ENCODE peak calls at places on chromosomes 2 and 18, in ten cellular contexts. B is colonic mucosa, I is HFFc6, P is Calu3, V is spleen, T is OCI-LY7, A is fibroblast of pulmonary artery, X is cardiac muscle cell, G is heart right ventricle, W is progenitor cell of endocrine pancreas. N is an unnamed sample.

GRCh38 chr18:23585007-23585871 is 1.1 kb downstream of the NPC1 start:
- DNase-seq in B (peak), I (peak), P (no peak), V (no peak), T (peak), A (no peak), X (peak), G (no peak), W (no peak), N (no peak)

GRCh38 chr2:49335546-49335945 is 181.2 kb upstream of the FSHR start:
- DNase-seq in B (no peak), I (no peak), P (no peak), V (no peak), T (no peak), A (no peak), X (no peak), G (no peak), W (no peak), N (no peak)

GRCh38 chr2:142682528-142682927 is 194.9 kb upstream of the KYNU start:
- DNase-seq in B (no peak), I (no peak), P (no peak), V (no peak), T (no peak), A (peak), X (no peak), G (no peak), W (no peak), N (no peak)

GRCh38 chr2:17115042-17115441 is 403.2 kb downstream of the RAD51AP2 start:
- DNase-seq in B (no peak), I (no peak), P (no peak), V (no peak), T (no peak), A (no peak), X (no peak), G (no peak), W (no peak), N (no peak)

GRCh38 chr2:7011376-7012083 is 94.3 kb downstream of the RNF144A start:
- DNase-seq in B (no peak), I (peak), P (no peak), V (no peak), T (no peak), A (peak), X (no peak), G (no peak), W (no peak), N (no peak)

GRCh38 chr2:162103443-162104009 is 29.5 kb upstream of the DPP4 start:
- DNase-seq in B (no peak), I (no peak), P (no peak), V (no peak), T (no peak), A (peak), X (no peak), G (no peak), W (no peak), N (no peak)

GRCh38 chr2:32647180-32647651 is 19.4 kb downstream of the TTC27 start:
- DNase-seq in B (no peak), I (peak), P (no peak), V (no peak), T (no peak), A (peak), X (no peak), G (no peak), W (no peak), N (no peak)

GRCh38 chr2:109143214-109144187 is 14.5 kb downstream of the SH3RF3 start:
- DNase-seq in B (no peak), I (no peak), P (no peak), V (no peak), T (no peak), A (no peak), X (no peak), G (no peak), W (no peak), N (no peak)

GRCh38 chr2:134973241-134974146 is 54.9 kb downstream of the CCNT2 start:
- DNase-seq in B (no peak), I (no peak), P (no peak), V (no peak), T (no peak), A (no peak), X (no peak), G (no peak), W (no peak), N (no peak)

GRCh38 chr18:58535340-58536186 is 93.3 kb downstream of the ALPK2 start:
- DNase-seq in B (no peak), I (no peak), P (no peak), V (no peak), T (no peak), A (peak), X (no peak), G (no peak), W (no peak), N (no peak)

GRCh38 chr18:64785686-64786085 is 636.8 kb upstream of the LINC00305 start:
- DNase-seq in B (no peak), I (no peak), P (no peak), V (no peak), T (peak), A (no peak), X (no peak), G (no peak), W (no peak), N (no peak)

GRCh38 chr2:166665991-166666940 is 172.2 kb upstream of the SCN7A start:
- DNase-seq in B (no peak), I (peak), P (no peak), V (no peak), T (no peak), A (peak), X (no peak), G (no peak), W (no peak), N (no peak)

GRCh38 chr2:85794491-85795121 is 40.8 kb downstream of the ATOH8 start:
- DNase-seq in B (no peak), I (no peak), P (no peak), V (peak), T (no peak), A (no peak), X (peak), G (no peak), W (no peak), N (no peak)

GRCh38 chr18:59056706-59057492 is 82.8 kb upstream of the SEC11C start:
- DNase-seq in B (peak), I (peak), P (peak), V (peak), T (peak), A (peak), X (peak), G (peak), W (peak), N (peak)

GRCh38 chr2:196703660-196704209 is 64.2 kb downstream of the CCDC150 start:
- DNase-seq in B (no peak), I (peak), P (no peak), V (no peak), T (no peak), A (peak), X (no peak), G (no peak), W (no peak), N (no peak)

GRCh38 chr2:129469881-129470280 is 509.6 kb upstream of the RAB6C start:
- DNase-seq in B (no peak), I (no peak), P (no peak), V (no peak), T (no peak), A (no peak), X (no peak), G (no peak), W (no peak), N (no peak)

GRCh38 chr2:188765522-188765921 is 208.7 kb upstream of the COL3A1 start:
- DNase-seq in B (no peak), I (peak), P (peak), V (no peak), T (peak), A (peak), X (peak), G (no peak), W (no peak), N (no peak)
- TF ChIP-seq CTCF in B (no peak), I (peak), P (no peak), V (peak), T (peak), A (peak), X (peak), G (peak), W (peak), N (no peak)

GRCh38 chr18:22536558-22536957 is 118.8 kb upstream of the CTAGE1 start:
- DNase-seq in B (no peak), I (no peak), P (no peak), V (no peak), T (no peak), A (no peak), X (peak), G (no peak), W (no peak), N (no peak)
- TF ChIP-seq CTCF in B (no peak), I (no peak), P (no peak), V (no peak), T (no peak), A (no peak), X (no peak), G (no peak), W (no peak), N (no peak)

GRCh38 chr18:79490593-79491551 is 95.1 kb downstream of the NFATC1 start:
- DNase-seq in B (no peak), I (no peak), P (no peak), V (peak), T (no peak), A (no peak), X (no peak), G (no peak), W (no peak), N (no peak)
- TF ChIP-seq CTCF in B (no peak), I (no peak), P (no peak), V (no peak), T (no peak), A (no peak), X (no peak), G (no peak), W (no peak), N (no peak)

GRCh38 chr2:158034198-158034831 is 67.4 kb upstream of the UPP2 start:
- DNase-seq in B (peak), I (peak), P (peak), V (no peak), T (peak), A (peak), X (peak), G (no peak), W (peak), N (no peak)
- TF ChIP-seq CTCF in B (peak), I (peak), P (peak), V (peak), T (peak), A (peak), X (peak), G (peak), W (peak), N (no peak)

GRCh38 chr2:154193246-154193645 is 321.5 kb downstream of the GALNT13 start:
- DNase-seq in B (no peak), I (no peak), P (no peak), V (no peak), T (no peak), A (no peak), X (no peak), G (no peak), W (no peak), N (no peak)

GRCh38 chr2:154194917-154195643 is 323.4 kb downstream of the GALNT13 start:
- DNase-seq in B (no peak), I (no peak), P (no peak), V (no peak), T (no peak), A (no peak), X (no peak), G (no peak), W (no peak), N (no peak)

GRCh38 chr2:154189963-154190362 is 318.2 kb downstream of the GALNT13 start:
- DNase-seq in B (no peak), I (no peak), P (no peak), V (no peak), T (no peak), A (no peak), X (no peak), G (no peak), W (no peak), N (no peak)

DNA sequence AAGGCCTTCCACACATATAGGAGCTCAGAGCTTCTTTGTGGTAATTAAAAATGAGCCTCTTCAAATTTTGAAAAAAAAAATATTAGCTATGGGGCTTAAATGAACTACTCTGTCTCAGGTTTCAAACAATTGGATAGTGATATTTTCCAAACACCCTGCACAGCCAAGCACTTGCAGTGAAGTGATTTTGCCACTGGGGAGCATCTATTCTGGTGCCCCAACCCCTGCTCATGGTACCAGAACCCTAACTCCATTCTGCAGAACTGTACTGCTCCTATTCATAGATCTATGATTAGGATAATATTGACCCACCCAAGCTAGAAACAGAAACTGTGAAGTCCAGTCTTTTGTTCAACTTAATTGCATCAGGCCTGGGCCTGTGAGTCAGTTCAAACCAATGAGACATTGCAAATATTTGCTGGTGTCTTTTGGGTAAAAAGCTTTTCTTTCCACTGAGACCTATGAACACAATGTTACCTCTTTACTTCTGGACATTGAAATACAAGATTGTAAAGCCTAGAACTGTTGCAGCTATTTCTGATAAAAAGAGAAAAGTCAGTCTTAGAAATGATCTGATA is 324.0 kb downstream of the GALNT13 start:
- DNase-seq in B (no peak), I (no peak), P (no peak), V (no peak), T (no peak), A (no peak), X (no peak), G (no peak), W (no peak), N (no peak)
- TF ChIP-seq CTCF in B (no peak), I (no peak), P (no peak), V (no peak), T (no peak), A (no peak), X (no peak), G (no peak), W (peak), N (no peak)

GRCh38 chr18:45852631-45853030 is 27.2 kb downstream of the SIGLEC15 start:
- DNase-seq in B (no peak), I (no peak), P (no peak), V (no peak), T (no peak), A (no peak), X (no peak), G (no peak), W (no peak), N (no peak)

GRCh38 chr18:45847119-45847518 is 21.6 kb downstream of the SIGLEC15 start:
- DNase-seq in B (no peak), I (no peak), P (no peak), V (no peak), T (no peak), A (no peak), X (no peak), G (no peak), W (no peak), N (no peak)

GRCh38 chr18:45849529-45849928 is 24.1 kb downstream of the SIGLEC15 start:
- DNase-seq in B (no peak), I (no peak), P (no peak), V (no peak), T (no peak), A (no peak), X (no peak), G (no peak), W (no peak), N (no peak)

GRCh38 chr18:45851196-45851925 is 25.9 kb downstream of the SIGLEC15 start:
- DNase-seq in B (no peak), I (no peak), P (no peak), V (no peak), T (no peak), A (no peak), X (peak), G (no peak), W (no peak), N (no peak)

GRCh38 chr18:45850021-45850420 is 24.5 kb downstream of the SIGLEC15 start:
- DNase-seq in B (no peak), I (peak), P (peak), V (no peak), T (no peak), A (peak), X (no peak), G (no peak), W (no peak), N (no peak)
- TF ChIP-seq CTCF in B (no peak), I (peak), P (no peak), V (peak), T (peak), A (peak), X (peak), G (peak), W (peak), N (peak)

GRCh38 chr2:223725494-223725893 is 111.9 kb downstream of the AP1S3 start:
- DNase-seq in B (peak), I (peak), P (peak), V (peak), T (no peak), A (peak), X (peak), G (peak), W (no peak), N (peak)
- TF ChIP-seq CTCF in B (no peak), I (no peak), P (no peak), V (no peak), T (no peak), A (no peak), X (no peak), G (no peak), W (no peak), N (no peak)

GRCh38 chr2:68722712-68723111 is 11.9 kb upstream of the ARHGAP25 start:
- DNase-seq in B (no peak), I (no peak), P (no peak), V (no peak), T (peak), A (peak), X (no peak), G (no peak), W (no peak), N (no peak)
- TF ChIP-seq CTCF in B (no peak), I (peak), P (no peak), V (no peak), T (peak), A (peak), X (peak), G (no peak), W (peak), N (no peak)

GRCh38 chr2:78978340-78978739 is 47.2 kb upstream of the REG3G start:
- DNase-seq in B (no peak), I (no peak), P (no peak), V (no peak), T (no peak), A (no peak), X (no peak), G (no peak), W (no peak), N (no peak)

GRCh38 chr2:78977661-78978145 is 47.8 kb upstream of the REG3G start:
- DNase-seq in B (no peak), I (no peak), P (no peak), V (no peak), T (peak), A (no peak), X (no peak), G (no peak), W (no peak), N (no peak)

GRCh38 chr2:78982638-78983330 is 42.7 kb upstream of the REG3G start:
- DNase-seq in B (no peak), I (no peak), P (no peak), V (no peak), T (no peak), A (no peak), X (no peak), G (no peak), W (no peak), N (no peak)

GRCh38 chr2:78980871-78981270 is 44.6 kb upstream of the REG3G start:
- DNase-seq in B (no peak), I (no peak), P (no peak), V (no peak), T (no peak), A (no peak), X (no peak), G (no peak), W (no peak), N (no peak)

DNA sequence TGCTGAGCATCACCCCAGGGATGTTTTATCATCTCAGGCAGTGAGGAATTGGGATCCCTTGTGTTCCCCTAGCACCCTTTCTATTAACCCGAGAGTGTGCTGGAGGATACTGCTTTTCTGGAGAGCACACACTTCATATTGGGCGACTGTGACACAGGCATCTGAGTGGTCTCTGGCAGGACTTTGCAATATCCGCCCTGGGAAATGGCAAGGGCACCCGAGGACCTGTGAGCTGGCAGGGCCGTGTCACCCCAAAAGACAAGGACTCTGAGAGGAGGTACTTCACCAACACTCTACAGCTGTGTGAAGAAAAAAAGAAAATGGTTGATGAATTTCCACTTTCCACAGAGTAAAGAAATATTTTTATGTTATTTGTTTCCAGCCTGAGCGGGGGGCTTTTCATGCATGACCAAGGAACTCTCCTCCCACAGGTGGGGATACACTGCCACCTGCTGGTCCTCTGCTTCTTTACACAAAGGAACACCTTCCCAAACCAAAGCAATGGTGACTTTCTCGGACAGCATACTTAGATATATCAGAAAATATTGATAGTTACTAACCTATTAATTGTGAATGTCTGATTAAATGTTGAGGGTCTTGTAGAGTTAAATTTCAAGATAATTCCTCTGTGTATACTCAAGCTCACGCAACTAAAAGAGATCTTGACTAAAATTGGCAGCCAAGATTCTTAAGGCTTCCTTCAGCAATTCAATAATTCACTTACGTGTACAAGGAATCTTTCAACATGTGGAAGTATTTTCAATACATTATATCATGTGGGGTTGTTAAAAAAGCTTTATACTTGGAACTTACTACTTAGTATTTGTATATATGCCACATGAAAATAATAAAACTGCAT is 45.9 kb upstream of the REG3G start:
- DNase-seq in B (peak), I (no peak), P (peak), V (no peak), T (peak), A (peak), X (peak), G (no peak), W (peak), N (peak)
- TF ChIP-seq CTCF in B (peak), I (peak), P (no peak), V (peak), T (peak), A (peak), X (peak), G (peak), W (peak), N (peak)